ENCODE peak calls at places on chromosome 1, in four cellular contexts. S is GM12878, U is H1, A is HepG2. I is an unnamed sample.

GRCh38 chr1:175154595-175155472 is 37.7 kb downstream of the KIAA0040 start:
- DNase-seq in S (no peak), U (no peak), A (peak), I (peak)

GRCh38 chr1:85201340-85202091 is 700 bp upstream of the SYDE2 start:
- DNase-seq in S (no peak), U (peak), A (peak), I (peak)

GRCh38 chr1:92043621-92044020 is 13.8 kb downstream of the EPHX4 start:
- DNase-seq in S (no peak), A (no peak), U (no peak), I (no peak)

GRCh38 chr1:193437785-193438184 is 251.4 kb upstream of the B3GALT2 start:
- DNase-seq in A (no peak), U (no peak), S (peak), I (no peak)

GRCh38 chr1:163528710-163529348 is 207.1 kb downstream of the NUF2 start:
- DNase-seq in A (peak), U (no peak), S (no peak), I (peak)

GRCh38 chr1:28411656-28412055 is 42.1 kb downstream of the PHACTR4 start:
- DNase-seq in A (no peak), S (no peak), U (no peak), I (no peak)

GRCh38 chr1:32742956-32743355 is 40.4 kb upstream of the SYNC start:
- DNase-seq in A (no peak), S (no peak), U (no peak), I (no peak)

GRCh38 chr1:98556521-98557158 is 104.9 kb upstream of the SNX7 start:
- DNase-seq in U (no peak), A (peak), S (no peak), I (no peak)

DNA sequence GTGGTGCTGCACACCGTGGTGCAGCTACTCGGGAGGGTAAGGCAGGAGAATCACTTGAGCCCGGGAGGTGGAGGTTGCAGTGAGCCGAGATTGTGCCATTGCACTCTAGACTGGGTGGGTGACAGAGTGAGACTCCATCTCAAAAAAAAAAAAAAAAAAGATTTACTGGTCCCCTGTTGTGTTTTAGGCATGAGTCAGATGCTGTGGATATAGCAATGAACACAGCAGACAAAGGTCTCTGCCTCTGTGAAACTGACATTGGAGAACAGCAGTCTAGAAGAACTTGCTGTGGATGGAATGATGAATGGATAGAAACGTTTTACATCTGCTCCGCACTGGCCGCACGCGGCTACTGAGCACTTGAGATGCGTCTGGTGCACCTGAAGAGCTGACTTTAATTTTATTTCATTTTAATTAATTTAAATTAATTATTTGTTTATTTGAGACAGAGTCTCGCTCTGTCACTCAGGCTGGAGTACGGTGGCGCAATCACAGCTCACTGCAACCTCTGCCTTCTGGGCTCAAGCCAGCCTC is 24.5 kb upstream of the EPHA2 start:
- DNase-seq in S (no peak), A (no peak), U (no peak), I (no peak)
- TF ChIP-seq TCF12 in S (no peak), A (no peak), U (no peak), I (no peak)

GRCh38 chr1:77126309-77126708 is 92.9 kb downstream of the PIGK start:
- DNase-seq in S (no peak), U (no peak), A (peak), I (peak)
- TF ChIP-seq TCF12 in S (no peak), U (no peak), A (no peak), I (no peak)

GRCh38 chr1:185646202-185646683 is 87.9 kb upstream of the HMCN1 start:
- DNase-seq in U (peak), A (peak), S (no peak), I (peak)
- TF ChIP-seq TCF12 in U (no peak), A (no peak), S (no peak), I (peak)

GRCh38 chr1:151916959-151917358 is 7.6 kb upstream of the THEM4 start:
- DNase-seq in U (no peak), S (no peak), A (no peak), I (no peak)

GRCh38 chr1:151918819-151919218 is 9.5 kb upstream of the THEM4 start:
- DNase-seq in U (no peak), A (no peak), S (no peak), I (no peak)

GRCh38 chr1:151920147-151920546 is 10.8 kb upstream of the THEM4 start:
- DNase-seq in S (peak), A (no peak), U (no peak), I (no peak)

GRCh38 chr1:151918156-151918555 is 8.8 kb upstream of the THEM4 start:
- DNase-seq in S (no peak), A (no peak), U (no peak), I (no peak)

GRCh38 chr1:151919246-151919645 is 9.9 kb upstream of the THEM4 start:
- DNase-seq in S (no peak), A (no peak), U (no peak), I (no peak)
- TF ChIP-seq TCF12 in S (no peak), A (no peak), U (no peak), I (no peak)

GRCh38 chr1:24702511-24703293 is 42.5 kb upstream of the CLIC4 start:
- DNase-seq in A (peak), U (no peak), S (no peak), I (no peak)

GRCh38 chr1:24704411-24705259 is 40.6 kb upstream of the CLIC4 start:
- DNase-seq in A (no peak), U (no peak), S (no peak), I (peak)

GRCh38 chr1:24707659-24708058 is 37.6 kb upstream of the CLIC4 start:
- DNase-seq in S (no peak), U (no peak), A (no peak), I (no peak)

GRCh38 chr1:24708938-24709337 is 36.3 kb upstream of the CLIC4 start:
- DNase-seq in S (no peak), A (no peak), U (no peak), I (no peak)

GRCh38 chr1:24705260-24706073 is 39.8 kb upstream of the CLIC4 start:
- DNase-seq in U (peak), S (peak), A (peak), I (peak)
- TF ChIP-seq TCF12 in U (no peak), S (no peak), A (no peak), I (no peak)